ENCODE peak calls at places on chromosomes 16 and 17, in five cellular contexts. Y is SK-N-SH, O is NCI-H524, R is T-cell, L is GM13977. Z is an unnamed sample.

GRCh38 chr17:40314557-40314953 is 5.6 kb downstream of the RARA start:
- DNase-seq in Y (peak), O (peak), R (peak), L (peak), Z (peak)

GRCh38 chr16:66832190-66832589 is 1.4 kb upstream of the NAE1 start:
- DNase-seq in Y (no peak), O (no peak), R (no peak), L (no peak), Z (no peak)

GRCh38 chr17:61403846-61404701 is 4.4 kb downstream of the TBX2 start:
- DNase-seq in Y (no peak), O (no peak), R (no peak), L (no peak), Z (peak)

GRCh38 chr17:40818733-40819527 is 3.5 kb downstream of the KRT10 start:
- DNase-seq in Y (peak), O (peak), R (peak), L (peak), Z (peak)

GRCh38 chr16:8173111-8173644 is 417.1 kb downstream of the TMEM114 start:
- DNase-seq in Y (peak), O (peak), R (no peak), L (peak), Z (peak)

GRCh38 chr16:55154261-55154660 is 169.7 kb upstream of the IRX6 start:
- DNase-seq in Y (no peak), O (no peak), R (no peak), L (no peak), Z (no peak)

GRCh38 chr17:2798679-2799078 is 2.4 kb downstream of the RAP1GAP2 start:
- DNase-seq in Y (no peak), O (no peak), R (no peak), L (no peak), Z (no peak)

GRCh38 chr17:75430159-75430748 is 24.8 kb upstream of the GRB2 start:
- DNase-seq in Y (no peak), O (no peak), R (no peak), L (no peak), Z (no peak)

GRCh38 chr17:11490171-11490760 is 108.0 kb upstream of the DNAH9 start:
- DNase-seq in Y (no peak), O (no peak), R (no peak), L (no peak), Z (no peak)

GRCh38 chr17:44002141-44002848 is 2.1 kb upstream of the NAGS start:
- DNase-seq in Y (no peak), O (no peak), R (no peak), L (no peak), Z (no peak)

GRCh38 chr16:53129281-53130192 is 74.7 kb downstream of the CHD9 start:
- DNase-seq in Y (peak), O (no peak), R (no peak), L (peak), Z (peak)

GRCh38 chr17:66829386-66829864 is 5.5 kb upstream of the CACNG5 start:
- DNase-seq in Y (no peak), O (peak), R (peak), L (peak), Z (no peak)

GRCh38 chr17:1150863-1151685 is 28.7 kb downstream of the ABR start:
- DNase-seq in Y (no peak), O (no peak), R (no peak), L (no peak), Z (no peak)

GRCh38 chr17:21296097-21297025 is 11.8 kb downstream of the MAP2K3 start:
- DNase-seq in Y (peak), O (no peak), R (no peak), L (no peak), Z (no peak)

GRCh38 chr16:85391769-85392583 is 221.1 kb upstream of the GSE1 start:
- DNase-seq in Y (no peak), O (no peak), R (no peak), L (no peak), Z (peak)

GRCh38 chr16:19601083-19601976 is 45.8 kb downstream of the VPS35L start:
- DNase-seq in Y (peak), O (peak), R (peak), L (peak), Z (peak)

GRCh38 chr16:66515543-66516171 is 34.3 kb downstream of the TK2 start:
- DNase-seq in Y (no peak), O (no peak), R (no peak), L (peak), Z (no peak)

GRCh38 chr17:3815122-3815521 is 14.1 kb upstream of the ITGAE start:
- DNase-seq in Y (no peak), O (no peak), R (no peak), L (no peak), Z (no peak)

GRCh38 chr16:87622756-87623319 is 20.5 kb downstream of the JPH3 start:
- DNase-seq in Y (no peak), O (no peak), R (no peak), L (no peak), Z (no peak)